ENCODE peak calls at places on chromosome X, in six cellular contexts. One of them, this sample, is unnamed.

GRCh38 chrX:18887177-18887820 is 96.6 kb downstream of the PHKA2 start:
- DNase-seq in Caki2: no peak
- DNase-seq in cardiac muscle cell: peak; percentile 13
- DNase-seq in OCI-LY7: no peak
- DNase-seq in kidney glomerular epithelial cell: no peak
- DNase-seq in NK-92 treated with Interleukin-12 subunit alpha and Interleukin-12 subunit beta, amount 100 ng/mL, for 24 hours: no peak
- DNase-seq in this sample: no peak

GRCh38 chrX:1877780-1878179 is 262.9 kb downstream of the ASMT start:
- DNase-seq in kidney glomerular epithelial cell: no peak
- DNase-seq in OCI-LY7: no peak
- DNase-seq in NK-92 treated with Interleukin-12 subunit alpha and Interleukin-12 subunit beta, amount 100 ng/mL, for 24 hours: no peak
- DNase-seq in cardiac muscle cell: no peak
- DNase-seq in Caki2: no peak
- DNase-seq in this sample: no peak

GRCh38 chrX:153925739-153926593 is at the start of gene ARHGAP4:
- DNase-seq in NK-92 treated with Interleukin-12 subunit alpha and Interleukin-12 subunit beta, amount 100 ng/mL, for 24 hours: peak; percentile 52
- DNase-seq in Caki2: no peak
- DNase-seq in cardiac muscle cell: no peak
- DNase-seq in kidney glomerular epithelial cell: no peak
- DNase-seq in OCI-LY7: peak; percentile 62
- DNase-seq in this sample: no peak

GRCh38 chrX:126065901-126066660 is 100.0 kb downstream of the DCAF12L2 start:
- DNase-seq in Caki2: no peak
- DNase-seq in cardiac muscle cell: no peak
- DNase-seq in kidney glomerular epithelial cell: no peak
- DNase-seq in NK-92 treated with Interleukin-12 subunit alpha and Interleukin-12 subunit beta, amount 100 ng/mL, for 24 hours: no peak
- DNase-seq in OCI-LY7: no peak
- DNase-seq in this sample: no peak

GRCh38 chrX:39998636-39999406 is 98.9 kb downstream of the BCOR start:
- DNase-seq in kidney glomerular epithelial cell: no peak
- DNase-seq in OCI-LY7: no peak
- DNase-seq in Caki2: no peak
- DNase-seq in NK-92 treated with Interleukin-12 subunit alpha and Interleukin-12 subunit beta, amount 100 ng/mL, for 24 hours: no peak
- DNase-seq in cardiac muscle cell: no peak
- DNase-seq in this sample: no peak

GRCh38 chrX:13805241-13805640 is 11.7 kb downstream of the GPM6B start:
- DNase-seq in NK-92 treated with Interleukin-12 subunit alpha and Interleukin-12 subunit beta, amount 100 ng/mL, for 24 hours: no peak
- DNase-seq in Caki2: no peak
- DNase-seq in kidney glomerular epithelial cell: no peak
- DNase-seq in OCI-LY7: peak; percentile 13
- DNase-seq in cardiac muscle cell: no peak
- DNase-seq in this sample: no peak

GRCh38 chrX:140164383-140164782 is 199.1 kb upstream of the CXorf66 start:
- DNase-seq in cardiac muscle cell: no peak
- DNase-seq in kidney glomerular epithelial cell: no peak
- DNase-seq in NK-92 treated with Interleukin-12 subunit alpha and Interleukin-12 subunit beta, amount 100 ng/mL, for 24 hours: no peak
- DNase-seq in OCI-LY7: no peak
- DNase-seq in Caki2: no peak
- DNase-seq in this sample: no peak

GRCh38 chrX:123962006-123962485 is 540 bp downstream of the STAG2 start:
- DNase-seq in Caki2: no peak
- DNase-seq in OCI-LY7: peak; percentile 66
- DNase-seq in cardiac muscle cell: peak; percentile 7
- DNase-seq in NK-92 treated with Interleukin-12 subunit alpha and Interleukin-12 subunit beta, amount 100 ng/mL, for 24 hours: no peak
- DNase-seq in kidney glomerular epithelial cell: peak; percentile 6
- DNase-seq in this sample: peak; percentile 25